ENCODE peak calls at places on chromosomes 1 and 21, in seven cellular contexts. X, E, B, M, Z, O and I are unnamed samples. For H3K36me3, the result is how much of the 10 kb centered on the place peaks cover.

GRCh38 chr1:119766374-119766794 is 2.3 kb downstream of the HMGCS2 start:
- DNase-seq in X (no peak), E (no peak), B (no peak), M (no peak), Z (no peak), O (no peak), I (no peak)

GRCh38 chr1:30318864-30319718 is 404.3 kb downstream of the MATN1 start:
- DNase-seq in X (no peak), E (no peak), B (no peak), M (no peak), Z (no peak), O (no peak), I (no peak)

GRCh38 chr1:162822391-162823200 is 32.1 kb downstream of the HSD17B7 start:
- DNase-seq in X (no peak), E (no peak), B (no peak), M (no peak), Z (no peak), O (peak), I (peak)

GRCh38 chr21:34187935-34188334 is 114.6 kb downstream of the MRPS6 start:
- DNase-seq in X (no peak), E (no peak), B (peak), M (no peak), Z (peak), O (no peak), I (no peak)

GRCh38 chr21:33229099-33229775 is 501 bp upstream of the IFNAR2 start:
- DNase-seq in X (no peak), E (no peak), B (no peak), M (no peak), Z (no peak), O (no peak), I (no peak)

GRCh38 chr1:41330588-41331545 is 30.4 kb upstream of the FOXO6 start:
- DNase-seq in X (no peak), E (no peak), B (no peak), M (no peak), Z (no peak), O (no peak), I (peak)

GRCh38 chr1:47230692-47231313 is 1.2 kb downstream of the TAL1 start:
- DNase-seq in X (no peak), E (peak), B (no peak), M (no peak), Z (no peak), O (no peak), I (peak)

GRCh38 chr1:157137051-157137772 is 983 bp downstream of the ETV3 start:
- DNase-seq in X (peak), E (no peak), B (peak), M (no peak), Z (no peak), O (no peak), I (peak)

GRCh38 chr1:210437781-210438180 is 109.1 kb downstream of the HHAT start:
- DNase-seq in X (peak), E (no peak), B (no peak), M (no peak), Z (no peak), O (no peak), I (no peak)

GRCh38 chr1:87213126-87213496 is 115.6 kb upstream of the LMO4 start:
- DNase-seq in X (no peak), E (no peak), B (no peak), M (no peak), Z (no peak), O (no peak), I (no peak)

DNA sequence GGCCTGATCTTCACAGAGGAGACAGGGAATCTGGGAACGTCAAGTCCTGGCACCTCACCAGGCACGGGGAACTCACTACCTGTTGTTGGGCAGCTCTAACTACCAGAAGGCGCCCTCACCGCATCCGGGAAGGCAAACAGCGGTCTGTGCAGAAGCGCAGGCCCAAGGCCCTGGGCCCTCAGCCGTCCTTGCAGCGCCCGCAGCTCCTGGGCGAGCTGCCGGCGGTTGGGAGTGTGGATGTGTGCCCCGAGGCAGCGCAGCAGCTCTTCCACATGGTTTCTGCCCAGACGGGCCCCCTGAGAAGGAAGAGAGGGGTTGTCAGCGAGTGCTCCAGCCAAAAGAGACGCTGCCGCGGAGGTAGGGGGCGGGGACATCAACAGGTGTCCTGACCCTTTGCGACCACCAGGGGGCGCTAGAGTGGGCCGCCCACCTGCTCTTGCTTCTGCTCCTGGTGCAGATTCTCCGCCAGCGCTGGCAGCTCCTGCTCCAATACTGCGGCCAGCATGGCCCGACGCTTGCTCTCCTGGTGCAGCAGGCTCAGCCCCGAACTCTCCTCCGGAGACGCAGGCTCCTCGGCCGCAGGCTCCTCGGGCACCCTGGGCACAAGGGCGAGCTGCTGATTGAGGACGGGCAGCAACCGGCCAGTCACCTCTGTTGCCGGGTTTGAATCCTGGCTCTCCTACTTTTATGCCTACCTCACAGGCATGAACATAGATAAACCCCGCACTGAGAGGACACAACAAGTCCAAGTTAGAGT is 9.3 kb downstream of the MAP3K6 start:
- DNase-seq in X (peak), E (peak), B (peak), M (peak), Z (peak), O (peak), I (peak)
- H3K4me3 ChIP-seq in X (no peak), E (peak), B (no peak), M (peak), Z (no peak), O (no peak), I (no peak)

DNA sequence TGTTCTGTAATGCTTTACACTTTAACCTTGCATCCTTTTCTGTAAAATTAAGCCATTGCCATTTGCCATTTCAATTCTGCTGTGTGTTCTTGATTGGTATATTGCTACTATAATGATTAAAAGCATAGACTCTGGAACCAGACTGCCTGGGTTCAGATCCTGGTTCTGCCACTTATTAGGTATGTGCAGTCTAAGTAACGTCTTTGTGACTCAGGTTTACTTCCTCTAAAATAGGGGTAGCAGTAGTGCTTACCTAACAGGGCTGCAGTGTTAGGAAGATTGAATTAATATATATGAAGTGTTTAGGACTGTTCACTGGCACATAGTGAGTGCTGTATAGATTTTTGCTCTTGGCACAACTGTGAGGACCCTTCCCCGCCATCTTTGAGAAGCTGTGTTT is 4.4 kb downstream of the CDC42 start:
- DNase-seq in X (no peak), E (no peak), B (no peak), M (no peak), Z (no peak), O (no peak), I (no peak)
- H3K36me3 ChIP-seq in X (under half), E (under half), B (under half), M (under half), Z (under half), O (under half), I (under half)

GRCh38 chr1:94963864-94964263 is 37.0 kb upstream of the CNN3 start:
- DNase-seq in X (no peak), E (no peak), B (no peak), M (no peak), Z (no peak), O (no peak), I (no peak)

GRCh38 chr1:94961994-94962744 is 35.3 kb upstream of the CNN3 start:
- DNase-seq in X (no peak), E (no peak), B (no peak), M (no peak), Z (no peak), O (no peak), I (no peak)

GRCh38 chr1:94966033-94966432 is 39.1 kb upstream of the CNN3 start:
- DNase-seq in X (no peak), E (no peak), B (no peak), M (no peak), Z (no peak), O (no peak), I (no peak)

GRCh38 chr1:94961582-94961981 is 34.7 kb upstream of the CNN3 start:
- DNase-seq in X (no peak), E (no peak), B (no peak), M (no peak), Z (no peak), O (no peak), I (no peak)

GRCh38 chr1:94962745-94963265 is 35.9 kb upstream of the CNN3 start:
- DNase-seq in X (peak), E (peak), B (no peak), M (no peak), Z (no peak), O (peak), I (no peak)
- H3K4me3 ChIP-seq in X (peak), E (peak), B (no peak), M (peak), Z (peak), O (peak), I (no peak)

GRCh38 chr1:93636712-93637111 is 44.9 kb downstream of the BCAR3 start:
- DNase-seq in X (no peak), E (no peak), B (no peak), M (no peak), Z (no peak), O (no peak), I (no peak)
- H3K36me3 ChIP-seq in X (under half), E (under half), B (under half), M (under half), Z (under half), O (under half), I (under half)

GRCh38 chr1:36450919-36451305 is 661 bp upstream of the OSCP1 start:
- DNase-seq in X (no peak), E (no peak), B (no peak), M (no peak), Z (no peak), O (no peak), I (no peak)
- H3K4me3 ChIP-seq in X (peak), E (peak), B (peak), M (peak), Z (peak), O (peak), I (no peak)

GRCh38 chr1:15541231-15541792 is 14.7 kb downstream of the DNAJC16 start:
- DNase-seq in X (no peak), E (no peak), B (no peak), M (no peak), Z (no peak), O (no peak), I (no peak)
- H3K36me3 ChIP-seq in X (under half), E (under half), B (half or more), M (under half), Z (half or more), O (half or more), I (under half)

GRCh38 chr1:111141803-111142202 is 1.8 kb downstream of the CEPT1 start:
- DNase-seq in X (no peak), E (no peak), B (no peak), M (no peak), Z (no peak), O (no peak), I (no peak)
- H3K4me3 ChIP-seq in X (no peak), E (peak), B (no peak), M (no peak), Z (peak), O (no peak), I (peak)